ENCODE peak calls at places on chromosomes 4 and X, in eight cellular contexts. B, U, A, Q, J, L, H and E are unnamed samples.

GRCh38 chr4:66658809-66659208 is 886.5 kb downstream of the CENPC start:
- DNase-seq in B (no peak), U (no peak), A (no peak), Q (no peak), J (no peak), L (no peak), H (no peak), E (no peak)

GRCh38 chr4:138851626-138852443 is 163.7 kb upstream of the NOCT start:
- DNase-seq in B (no peak), U (no peak), A (no peak), Q (no peak), J (peak; percentile 43), L (no peak), H (no peak), E (no peak)

GRCh38 chrX:155028749-155029360 is 2.2 kb downstream of the FUNDC2 start:
- DNase-seq in B (no peak), U (no peak), A (no peak), Q (no peak), J (no peak), L (no peak), H (no peak), E (no peak)

GRCh38 chrX:40174594-40175415 is 77.0 kb upstream of the BCOR start:
- DNase-seq in B (no peak), U (no peak), A (no peak), Q (no peak), J (no peak), L (no peak), H (peak; percentile 74), E (peak; percentile 61)

GRCh38 chr4:184279496-184280082 is 61.9 kb upstream of the ENPP6 start:
- DNase-seq in B (peak; percentile 67), U (no peak), A (no peak), Q (no peak), J (no peak), L (no peak), H (no peak), E (no peak)

GRCh38 chr4:2637956-2638552 is 101.6 kb downstream of the FAM193A start:
- DNase-seq in B (no peak), U (no peak), A (no peak), Q (no peak), J (no peak), L (no peak), H (no peak), E (no peak)

GRCh38 chr4:26022346-26022891 is 108.4 kb downstream of the SMIM20 start:
- DNase-seq in B (peak; percentile 20), U (peak; percentile 17), A (no peak), Q (peak; percentile 40), J (no peak), L (no peak), H (no peak), E (peak; percentile 60)

GRCh38 chr4:70914631-70915030 is 12.5 kb downstream of the MOB1B start:
- DNase-seq in B (no peak), U (no peak), A (no peak), Q (no peak), J (no peak), L (no peak), H (peak; percentile 52), E (no peak)

GRCh38 chr4:140092094-140092820 is 61.7 kb downstream of the MAML3 start:
- DNase-seq in B (peak; percentile 46), U (no peak), A (no peak), Q (no peak), J (peak; percentile 5), L (no peak), H (peak; percentile 40), E (no peak)

GRCh38 chrX:20965270-20966044 is 408.8 kb upstream of the CNKSR2 start:
- DNase-seq in B (no peak), U (no peak), A (no peak), Q (peak; percentile 10), J (no peak), L (no peak), H (no peak), E (no peak)

GRCh38 chrX:108443065-108443464 is 3.4 kb downstream of the COL4A5 start:
- DNase-seq in B (no peak), U (no peak), A (no peak), Q (no peak), J (no peak), L (no peak), H (no peak), E (no peak)

GRCh38 chrX:44903107-44903506 is 30.1 kb downstream of the KDM6A start:
- DNase-seq in B (no peak), U (no peak), A (no peak), Q (peak; percentile 42), J (no peak), L (no peak), H (no peak), E (no peak)

GRCh38 chr4:113300384-113301011 is 251.0 kb downstream of the ANK2 start:
- DNase-seq in B (no peak), U (no peak), A (no peak), Q (peak; percentile 78), J (no peak), L (no peak), H (no peak), E (no peak)

GRCh38 chrX:6226646-6227444 is 1.8 kb downstream of the NLGN4X start:
- DNase-seq in B (peak; percentile 1), U (no peak), A (no peak), Q (no peak), J (no peak), L (no peak), H (peak; percentile 61), E (no peak)

GRCh38 chr4:4761128-4761991 is 98.1 kb upstream of the MSX1 start:
- DNase-seq in B (peak; percentile 85), U (no peak), A (peak; percentile 20), Q (no peak), J (no peak), L (no peak), H (no peak), E (no peak)